ENCODE peak calls at places on chromosomes 13 and 19, in five cellular contexts. C is ACHN; Z is A172; K is CD4-positive, alpha-beta T cell; L is HAP-1. Q is an unnamed sample.
A peak's percentile ranks its signal among the peaks of the same experiment; 100 is the strongest.

GRCh38 chr13:92265408-92265807 is 867.0 kb downstream of the GPC5 start:
- DNase-seq in K (no peak), Z (no peak), L (no peak), C (no peak), Q (no peak)

GRCh38 chr19:45305421-45305820 is 17.3 kb downstream of the CKM start:
- DNase-seq in Z (no peak), C (no peak), K (no peak), L (no peak), Q (no peak)

GRCh38 chr13:99619207-99619606 is 117.9 kb downstream of the TM9SF2 start:
- DNase-seq in Z (no peak), C (no peak), K (no peak), L (no peak), Q (no peak)

GRCh38 chr19:55437410-55437809 is 5.7 kb downstream of the SHISA7 start:
- DNase-seq in Z (peak; percentile 81), L (peak; percentile 51), C (peak; percentile 77), K (no peak), Q (peak; percentile 89)

GRCh38 chr19:4597975-4598671 is 38.6 kb upstream of the SEMA6B start:
- DNase-seq in C (peak; percentile 65), Z (peak; percentile 47), L (peak; percentile 50), K (peak; percentile 34), Q (peak; percentile 41)

GRCh38 chr13:110758195-110758594 is 44.7 kb downstream of the ING1 start:
- DNase-seq in Z (no peak), L (no peak), K (no peak), C (no peak), Q (no peak)

GRCh38 chr19:41426952-41427646 is at the start of gene B3GNT8:
- DNase-seq in K (no peak), C (peak; percentile 65), L (peak; percentile 48), Z (no peak), Q (no peak)

GRCh38 chr19:47020992-47021496 is 1.4 kb downstream of the NPAS1 start:
- DNase-seq in Z (no peak), C (no peak), K (no peak), L (no peak), Q (no peak)

GRCh38 chr13:50529154-50529882 is 314.2 kb downstream of the DLEU7 start:
- DNase-seq in Z (peak; percentile 71), C (peak; percentile 86), K (no peak), L (peak; percentile 63), Q (peak; percentile 74)

GRCh38 chr19:3479177-3479818 is 1.0 kb downstream of the SMIM24 start:
- DNase-seq in Z (no peak), L (peak; percentile 20), C (peak; percentile 18), K (peak; percentile 33), Q (no peak)

Q was measured in Caki2.